ENCODE peak calls at places on chromosomes 7 and 10, in four cellular contexts. One of them, this sample, is unnamed.

GRCh38 chr7:158805937-158806336 is 23.4 kb downstream of the ESYT2 start:
- DNase-seq in cardiac fibroblast: no peak
- DNase-seq in transverse colon: no peak
- DNase-seq in RWPE2: no peak
- DNase-seq in this sample: no peak

GRCh38 chr10:70584366-70584765 is 18.2 kb downstream of the PRF1 start:
- DNase-seq in RWPE2: peak
- DNase-seq in cardiac fibroblast: no peak
- DNase-seq in transverse colon: no peak
- DNase-seq in this sample: no peak

GRCh38 chr7:95687759-95688343 is 84.5 kb upstream of the DYNC1I1 start:
- DNase-seq in transverse colon: no peak
- DNase-seq in RWPE2: no peak
- DNase-seq in cardiac fibroblast: peak
- DNase-seq in this sample: no peak

GRCh38 chr7:12711124-12711523 is 23.7 kb downstream of the ARL4A start:
- DNase-seq in RWPE2: no peak
- DNase-seq in cardiac fibroblast: no peak
- DNase-seq in transverse colon: peak
- DNase-seq in this sample: no peak

GRCh38 chr7:17062433-17063383 is 180.9 kb upstream of the AGR3 start:
- DNase-seq in transverse colon: no peak
- DNase-seq in RWPE2: no peak
- DNase-seq in cardiac fibroblast: peak
- DNase-seq in this sample: no peak

GRCh38 chr10:32244421-32245207 is 102.3 kb downstream of the EPC1 start:
- DNase-seq in RWPE2: no peak
- DNase-seq in cardiac fibroblast: no peak
- DNase-seq in transverse colon: no peak
- DNase-seq in this sample: no peak

GRCh38 chr7:34709771-34710170 is 51.8 kb downstream of the NPSR1 start:
- DNase-seq in transverse colon: no peak
- DNase-seq in cardiac fibroblast: no peak
- DNase-seq in RWPE2: no peak
- DNase-seq in this sample: no peak

GRCh38 chr10:53406532-53406931 is 633.9 kb upstream of the MBL2 start:
- DNase-seq in RWPE2: no peak
- DNase-seq in cardiac fibroblast: no peak
- DNase-seq in transverse colon: no peak
- DNase-seq in this sample: no peak

GRCh38 chr10:101467286-101467770 is 113.4 kb downstream of the BTRC start:
- DNase-seq in RWPE2: no peak
- DNase-seq in cardiac fibroblast: peak
- DNase-seq in transverse colon: no peak
- DNase-seq in this sample: peak

GRCh38 chr10:3784510-3785250 is at the start of gene KLF6:
- DNase-seq in cardiac fibroblast: peak
- DNase-seq in RWPE2: no peak
- DNase-seq in transverse colon: peak
- DNase-seq in this sample: peak

GRCh38 chr10:89782470-89782869 is 81.1 kb downstream of the KIF20B start:
- DNase-seq in transverse colon: no peak
- DNase-seq in cardiac fibroblast: no peak
- DNase-seq in RWPE2: no peak
- DNase-seq in this sample: no peak

GRCh38 chr10:133275683-133276092 is 980 bp downstream of the ADAM8 start:
- DNase-seq in RWPE2: no peak
- DNase-seq in cardiac fibroblast: no peak
- DNase-seq in transverse colon: no peak
- DNase-seq in this sample: peak

GRCh38 chr7:99366646-99367045 is 7.9 kb upstream of the ARPC1B start:
- DNase-seq in cardiac fibroblast: no peak
- DNase-seq in RWPE2: no peak
- DNase-seq in transverse colon: no peak
- DNase-seq in this sample: no peak

GRCh38 chr7:131183611-131184119 is 144.0 kb upstream of the MKLN1 start:
- DNase-seq in transverse colon: peak
- DNase-seq in cardiac fibroblast: peak
- DNase-seq in RWPE2: no peak
- DNase-seq in this sample: no peak

GRCh38 chr10:121662531-121662930 is 64.3 kb upstream of the FGFR2 start:
- DNase-seq in RWPE2: no peak
- DNase-seq in cardiac fibroblast: no peak
- DNase-seq in transverse colon: no peak
- DNase-seq in this sample: no peak

GRCh38 chr10:124917939-124918830 is 23.7 kb upstream of the ZRANB1 start:
- DNase-seq in transverse colon: no peak
- DNase-seq in cardiac fibroblast: peak
- DNase-seq in RWPE2: no peak
- DNase-seq in this sample: no peak

GRCh38 chr10:133159950-133160812 is at the start of gene KNDC1:
- DNase-seq in cardiac fibroblast: peak
- DNase-seq in RWPE2: no peak
- DNase-seq in transverse colon: no peak
- DNase-seq in this sample: peak

GRCh38 chr10:80464557-80465466 is 10.7 kb downstream of the TSPAN14 start:
- DNase-seq in RWPE2: no peak
- DNase-seq in cardiac fibroblast: peak
- DNase-seq in transverse colon: no peak
- DNase-seq in this sample: no peak

GRCh38 chr7:45890902-45891461 is 2.7 kb downstream of the IGFBP1 start:
- DNase-seq in transverse colon: no peak
- DNase-seq in cardiac fibroblast: peak
- DNase-seq in RWPE2: no peak
- DNase-seq in this sample: no peak

GRCh38 chr7:151352512-151352911 is 10.9 kb downstream of the NUB1 start:
- DNase-seq in cardiac fibroblast: no peak
- DNase-seq in RWPE2: no peak
- DNase-seq in transverse colon: no peak
- DNase-seq in this sample: no peak

DNA sequence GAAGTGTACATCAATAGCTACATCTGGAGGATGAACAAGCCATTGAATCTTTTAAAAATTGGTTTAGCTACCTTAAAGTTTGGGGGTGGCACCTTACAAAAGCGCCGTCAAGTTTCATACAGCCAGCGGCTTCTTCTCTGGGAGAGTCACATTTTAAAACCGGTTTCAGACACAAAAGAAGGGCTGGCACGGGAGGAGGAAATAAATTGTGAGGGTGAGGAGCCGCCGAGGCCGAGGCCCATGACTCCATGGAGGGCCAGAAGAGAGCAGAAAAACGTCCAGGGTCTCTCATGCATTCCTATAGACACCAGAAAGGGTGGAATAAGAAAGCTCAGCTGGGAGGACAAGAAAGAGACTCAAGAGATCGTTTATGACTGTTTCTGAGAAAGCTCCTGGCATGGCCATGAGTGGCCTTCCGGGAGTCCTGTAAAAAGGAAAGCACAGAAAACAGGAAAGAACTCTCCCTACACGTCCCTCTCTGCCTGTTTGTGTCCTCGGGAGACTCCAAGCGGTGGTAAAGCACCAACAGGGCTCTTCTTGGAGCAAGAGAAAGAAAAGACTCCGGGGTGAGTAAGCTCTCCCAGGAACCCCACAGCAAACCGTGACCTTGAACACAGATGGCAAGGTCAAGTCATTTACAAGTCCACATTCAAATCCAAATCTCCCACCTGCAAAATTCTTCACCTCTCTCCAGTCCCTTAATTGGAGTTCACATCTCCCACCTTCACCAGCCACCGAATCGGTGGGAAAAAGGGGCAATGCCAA is 1.8 kb downstream of the FRAT2 start:
- DNase-seq in RWPE2: no peak
- DNase-seq in transverse colon: peak
- DNase-seq in cardiac fibroblast: peak
- DNase-seq in this sample: no peak
- TF ChIP-seq CTCF in RWPE2: peak
- TF ChIP-seq CTCF in transverse colon: peak
- TF ChIP-seq CTCF in cardiac fibroblast: peak
- TF ChIP-seq CTCF in this sample: no peak

GRCh38 chr10:61271127-61271780 is 181.9 kb downstream of the TMEM26 start:
- DNase-seq in transverse colon: no peak
- DNase-seq in cardiac fibroblast: peak
- DNase-seq in RWPE2: no peak
- DNase-seq in this sample: no peak
- TF ChIP-seq CTCF in transverse colon: no peak
- TF ChIP-seq CTCF in cardiac fibroblast: peak
- TF ChIP-seq CTCF in RWPE2: peak
- TF ChIP-seq CTCF in this sample: no peak

GRCh38 chr10:84715911-84716310 is 387.5 kb downstream of the CCSER2 start:
- DNase-seq in transverse colon: peak
- DNase-seq in cardiac fibroblast: peak
- DNase-seq in RWPE2: no peak
- DNase-seq in this sample: peak
- TF ChIP-seq CTCF in transverse colon: peak
- TF ChIP-seq CTCF in cardiac fibroblast: peak
- TF ChIP-seq CTCF in RWPE2: peak
- TF ChIP-seq CTCF in this sample: peak

DNA sequence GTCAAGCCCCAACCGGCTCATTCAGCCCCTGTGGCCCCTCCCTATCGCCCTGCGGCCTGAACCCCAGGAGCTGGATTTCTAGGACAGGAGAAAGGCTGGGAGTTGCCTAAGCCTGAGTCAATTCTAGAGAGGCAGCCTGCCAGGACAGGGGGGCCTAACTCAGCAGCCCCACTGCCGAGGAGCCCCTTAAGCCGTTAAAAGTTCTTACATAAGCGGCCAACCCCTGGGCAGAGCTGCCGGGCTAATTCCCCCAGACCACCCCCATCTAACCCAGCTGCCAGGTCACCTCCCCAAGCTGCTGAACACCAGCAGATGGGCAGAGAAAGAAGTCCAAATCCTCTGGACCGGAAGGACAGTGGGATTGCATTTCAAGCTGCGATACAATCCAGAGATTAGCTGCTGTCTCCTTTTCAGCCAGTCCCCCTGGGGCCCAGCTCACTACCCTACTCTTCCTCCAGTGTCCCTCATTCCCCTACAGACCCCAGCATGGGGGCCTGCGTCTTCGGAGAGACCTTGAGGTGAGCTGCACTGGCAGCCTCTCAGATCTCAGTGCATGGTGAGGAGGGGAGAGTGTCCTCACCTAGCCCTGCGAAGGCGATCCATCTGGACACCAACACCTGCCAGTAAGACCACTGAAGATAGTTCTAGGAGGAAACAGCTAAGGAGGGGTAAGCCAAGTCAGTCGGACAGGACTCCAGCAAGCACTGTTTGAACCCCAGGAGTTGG is 910 bp downstream of the IMPDH1 start:
- DNase-seq in RWPE2: peak
- DNase-seq in cardiac fibroblast: peak
- DNase-seq in transverse colon: no peak
- DNase-seq in this sample: peak
- TF ChIP-seq CTCF in RWPE2: no peak
- TF ChIP-seq CTCF in cardiac fibroblast: no peak
- TF ChIP-seq CTCF in transverse colon: no peak
- TF ChIP-seq CTCF in this sample: no peak

GRCh38 chr7:107889992-107890391 is 991 bp upstream of the DLD start:
- DNase-seq in RWPE2: no peak
- DNase-seq in cardiac fibroblast: no peak
- DNase-seq in transverse colon: no peak
- DNase-seq in this sample: no peak

GRCh38 chr7:107890493-107890961 is 456 bp upstream of the DLD start:
- DNase-seq in cardiac fibroblast: no peak
- DNase-seq in RWPE2: no peak
- DNase-seq in transverse colon: no peak
- DNase-seq in this sample: peak

GRCh38 chr7:107891619-107892366 is 810 bp downstream of the DLD start:
- DNase-seq in cardiac fibroblast: peak
- DNase-seq in transverse colon: no peak
- DNase-seq in RWPE2: no peak
- DNase-seq in this sample: peak

GRCh38 chr7:107890962-107891618 is at the start of gene DLD:
- DNase-seq in transverse colon: peak
- DNase-seq in cardiac fibroblast: peak
- DNase-seq in RWPE2: peak
- DNase-seq in this sample: peak
- TF ChIP-seq CTCF in transverse colon: peak
- TF ChIP-seq CTCF in cardiac fibroblast: no peak
- TF ChIP-seq CTCF in RWPE2: no peak
- TF ChIP-seq CTCF in this sample: no peak

GRCh38 chr7:18357691-18358090 is 137.9 kb upstream of the HDAC9 start:
- DNase-seq in RWPE2: no peak
- DNase-seq in cardiac fibroblast: no peak
- DNase-seq in transverse colon: no peak
- DNase-seq in this sample: peak
- TF ChIP-seq CTCF in RWPE2: peak
- TF ChIP-seq CTCF in cardiac fibroblast: peak
- TF ChIP-seq CTCF in transverse colon: no peak
- TF ChIP-seq CTCF in this sample: peak

DNA sequence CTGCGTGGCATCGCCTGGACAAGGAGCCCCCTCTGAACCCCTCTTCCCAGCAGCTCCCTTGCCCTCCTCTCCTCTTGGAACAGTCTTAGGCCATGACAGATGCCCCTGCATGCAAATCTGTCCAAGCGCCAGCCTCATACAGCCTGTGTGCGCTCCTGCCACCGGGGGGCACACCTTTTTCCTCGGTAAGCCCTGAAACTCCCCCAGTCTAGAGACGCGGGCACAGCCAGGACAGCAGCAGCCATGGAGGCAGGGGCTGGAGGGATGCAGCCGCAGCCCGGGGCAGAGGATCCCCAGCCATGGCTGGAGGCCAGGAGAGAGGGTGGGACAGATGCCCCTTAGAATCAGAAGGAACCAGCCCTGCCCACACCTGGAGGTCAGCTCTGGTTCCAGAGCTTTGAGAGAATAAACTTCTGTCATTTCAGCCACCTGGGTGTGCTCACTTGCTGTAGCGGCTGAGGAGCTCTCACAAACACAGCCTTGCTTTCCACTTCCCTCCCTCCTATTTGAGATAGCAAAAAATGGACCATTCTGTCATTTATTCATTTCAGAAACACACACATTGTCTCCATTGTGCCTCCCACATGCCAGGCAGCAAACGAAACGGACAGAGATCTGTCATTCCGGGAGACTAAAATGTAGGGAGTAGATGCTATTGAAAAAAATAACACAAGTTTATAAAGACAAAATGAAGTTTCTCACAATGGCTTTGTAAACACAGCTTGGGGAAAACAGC is 241.5 kb downstream of the WDR37 start:
- DNase-seq in RWPE2: no peak
- DNase-seq in transverse colon: no peak
- DNase-seq in cardiac fibroblast: no peak
- DNase-seq in this sample: no peak
- TF ChIP-seq CTCF in RWPE2: peak
- TF ChIP-seq CTCF in transverse colon: no peak
- TF ChIP-seq CTCF in cardiac fibroblast: no peak
- TF ChIP-seq CTCF in this sample: no peak

GRCh38 chr7:266851-267840 is 22.8 kb upstream of the FOXL3 start:
- DNase-seq in cardiac fibroblast: no peak
- DNase-seq in transverse colon: peak
- DNase-seq in RWPE2: peak
- DNase-seq in this sample: no peak
- TF ChIP-seq CTCF in cardiac fibroblast: peak
- TF ChIP-seq CTCF in transverse colon: peak
- TF ChIP-seq CTCF in RWPE2: peak
- TF ChIP-seq CTCF in this sample: peak